ENCODE peak calls at places on chromosomes 7 and 10, in four cellular contexts. M, N, A and E are unnamed samples.
A peak's percentile ranks its signal among the peaks of the same experiment; 100 is the strongest.

GRCh38 chr7:85067371-85067770 is 119.5 kb downstream of the SEMA3D start:
- DNase-seq in M (no peak), N (no peak), A (no peak), E (no peak)

GRCh38 chr10:93701903-93702277 is 502 bp downstream of the FRA10AC1 start:
- DNase-seq in M (no peak), N (no peak), A (no peak), E (peak; percentile 8)

GRCh38 chr7:90596745-90597526 is 815 bp downstream of the CDK14 start:
- DNase-seq in M (peak; percentile 23), N (no peak), A (no peak), E (no peak)

GRCh38 chr7:105429746-105430612 is 41.3 kb upstream of the SRPK2 start:
- DNase-seq in M (no peak), N (peak; percentile 4), A (no peak), E (peak; percentile 59)

GRCh38 chr7:138875794-138876193 is 77.8 kb upstream of the ATP6V0A4 start:
- DNase-seq in M (no peak), N (no peak), A (no peak), E (no peak)

GRCh38 chr7:132065193-132065972 is 509.0 kb upstream of the PODXL start:
- DNase-seq in M (no peak), N (no peak), A (peak; percentile 75), E (no peak)

GRCh38 chr10:82206831-82207230 is 331.8 kb downstream of the NRG3 start:
- DNase-seq in M (no peak), N (no peak), A (no peak), E (no peak)

GRCh38 chr7:47588704-47589225 is 6.9 kb upstream of the TNS3 start:
- DNase-seq in M (no peak), N (no peak), A (no peak), E (no peak)

GRCh38 chr10:11160982-11161554 is 143.4 kb downstream of the CELF2 start:
- DNase-seq in M (no peak), N (no peak), A (no peak), E (no peak)